ENCODE peak calls at places on chromosomes 4 and X, in five cellular contexts. D, K, X, R and E are unnamed samples.

GRCh38 chr4:168562021-168562691 is 65.3 kb downstream of the PALLD start:
- DNase-seq in R (no peak), K (peak; percentile 80), D (no peak), X (no peak), E (no peak)

GRCh38 chr4:94911141-94911540 is 153.4 kb downstream of the BMPR1B start:
- DNase-seq in D (no peak), R (no peak), K (no peak), X (no peak), E (no peak)

GRCh38 chrX:345020-345925 is 26.7 kb upstream of the GTPBP6 start:
- DNase-seq in D (no peak), R (no peak), K (no peak), X (no peak), E (no peak)

GRCh38 chr4:84596826-84597225 is 13.9 kb downstream of the CDS1 start:
- DNase-seq in D (no peak), X (no peak), R (no peak), K (peak; percentile 90), E (peak; percentile 7)

GRCh38 chrX:13733506-13733905 is 914 bp downstream of the TRAPPC2 start:
- DNase-seq in R (no peak), D (no peak), X (no peak), K (no peak), E (no peak)

GRCh38 chr4:3529363-3529762 is 2.9 kb downstream of the LRPAP1 start:
- DNase-seq in K (no peak), R (no peak), D (no peak), X (no peak), E (no peak)

GRCh38 chr4:74005528-74005927 is 7.1 kb upstream of the CXCL5 start:
- DNase-seq in R (no peak), K (peak; percentile 90), D (no peak), X (no peak), E (no peak)

GRCh38 chrX:46873746-46874145 is 36.9 kb downstream of the RP2 start:
- DNase-seq in R (no peak), X (no peak), K (peak; percentile 17), D (no peak), E (no peak)